ENCODE peak calls at places on chromosomes 3 and 15, in six cellular contexts. Z is GM12878, K is H1, S is HepG2, N is K562, A is GM12891. Q is an unnamed sample.

GRCh38 chr15:40929730-40930429 is 740 bp downstream of the DLL4 start:
- DNase-seq in Z (no peak), K (no peak), S (no peak), N (peak), A (no peak), Q (no peak)

GRCh38 chr15:43383070-43383469 is 12.2 kb downstream of the TUBGCP4 start:
- DNase-seq in Z (no peak), K (no peak), S (no peak), N (no peak), A (no peak), Q (no peak)

GRCh38 chr3:132822837-132823236 is 100.6 kb upstream of the NPHP3 start:
- DNase-seq in Z (no peak), K (no peak), S (no peak), N (no peak), A (no peak), Q (no peak)

GRCh38 chr3:57864853-57865252 is 108.7 kb downstream of the SLMAP start:
- DNase-seq in Z (no peak), K (no peak), S (no peak), N (no peak), A (no peak), Q (no peak)

GRCh38 chr3:152127058-152127457 is 141.7 kb upstream of the MBNL1 start:
- DNase-seq in Z (peak), K (no peak), S (no peak), N (no peak), A (peak), Q (peak)

GRCh38 chr3:45946307-45946706 is 3.0 kb downstream of the CXCR6 start:
- DNase-seq in Z (no peak), K (no peak), S (no peak), N (no peak), A (no peak), Q (no peak)

GRCh38 chr15:22873204-22873701 is 34.8 kb downstream of the NIPA2 start:
- DNase-seq in Z (no peak), K (no peak), S (no peak), N (no peak), A (no peak), Q (no peak)

GRCh38 chr3:54065551-54065950 is 56.8 kb upstream of the CACNA2D3 start:
- DNase-seq in Z (no peak), K (no peak), S (no peak), N (no peak), A (no peak), Q (no peak)

GRCh38 chr15:32718822-32719716 is 1.3 kb downstream of the GREM1 start:
- DNase-seq in Z (no peak), K (no peak), S (no peak), N (no peak), A (no peak), Q (no peak)

DNA sequence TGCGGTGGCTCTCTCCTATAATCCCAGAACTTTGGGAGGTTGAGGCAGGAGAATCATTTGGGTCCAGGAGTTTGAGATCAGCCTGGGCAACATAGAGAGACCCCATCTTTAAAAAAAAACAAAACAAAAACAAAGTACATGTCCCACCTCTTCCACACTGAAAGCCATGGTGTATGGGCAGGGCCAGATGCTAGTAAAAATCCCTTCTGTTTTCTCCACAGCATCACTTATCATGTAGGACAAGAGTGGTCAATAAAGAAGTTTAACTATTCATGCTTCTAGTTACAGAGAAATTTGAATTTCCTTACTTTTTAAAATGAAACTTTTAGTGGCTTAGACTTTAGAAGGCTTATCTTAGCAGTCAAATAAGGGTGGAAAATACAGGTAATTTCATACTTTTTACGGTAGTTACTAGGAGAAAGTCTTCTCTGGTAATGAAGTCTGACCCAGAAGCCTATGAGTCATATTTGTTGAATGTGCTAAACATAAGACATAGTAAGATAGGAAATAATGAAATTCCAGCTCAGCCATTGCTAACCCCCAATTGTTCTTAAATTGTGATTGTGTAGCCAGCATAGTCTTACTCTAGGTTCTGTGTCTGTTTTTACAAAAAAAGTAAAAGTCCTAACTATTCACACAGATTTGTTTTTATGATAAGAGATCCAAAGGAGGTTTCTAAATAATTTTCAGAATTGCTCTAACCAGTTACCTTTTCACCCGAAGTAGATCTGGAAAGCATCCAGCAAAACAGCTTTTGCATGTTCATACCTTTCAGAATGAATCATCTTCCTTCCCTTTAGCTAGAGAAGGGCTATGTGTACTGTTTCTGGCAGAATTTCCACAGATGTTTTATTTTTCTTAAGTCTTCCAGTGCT is 16.4 kb upstream of the ZNF609 start:
- DNase-seq in Z (no peak), K (no peak), S (peak), N (peak), A (no peak), Q (no peak)
- TF ChIP-seq POLR2A in Z (no peak), K (no peak), S (no peak), N (no peak), A (no peak), Q (no peak)

DNA sequence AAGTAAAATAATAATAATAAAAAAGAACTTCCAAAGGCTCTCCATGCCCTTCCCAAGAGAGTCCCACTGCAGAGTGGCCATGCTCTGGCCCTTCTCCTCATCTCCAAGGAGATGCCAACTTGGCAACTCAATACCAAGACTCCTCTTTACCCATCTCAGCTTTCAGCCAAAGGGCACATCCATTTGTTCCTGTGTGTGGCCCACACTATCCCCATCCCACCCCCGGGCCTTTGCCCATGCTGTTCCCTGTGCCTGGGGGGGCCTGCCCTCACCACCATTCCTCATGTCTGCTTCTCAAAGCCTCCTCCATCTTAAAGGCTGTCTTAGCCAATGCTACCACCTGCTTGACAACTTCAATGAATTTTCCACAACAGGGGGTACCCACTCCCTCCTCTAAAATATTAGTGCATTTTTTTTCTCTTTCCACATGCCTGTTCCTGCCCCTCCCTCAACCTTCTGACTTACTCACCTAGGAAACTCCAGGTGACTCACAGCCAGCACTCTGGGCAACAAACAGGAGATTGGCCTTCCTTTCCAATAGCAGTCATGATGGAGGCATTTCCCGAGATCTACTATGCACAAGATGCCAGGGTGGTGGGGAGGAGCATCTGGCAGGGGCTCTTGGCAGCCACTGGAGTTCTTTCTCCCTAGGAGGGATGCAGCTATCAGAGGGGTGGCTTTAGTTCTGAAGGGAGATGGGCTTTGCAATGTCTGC is 109.4 kb upstream of the SMAD3 start:
- DNase-seq in Z (no peak), K (no peak), S (no peak), N (no peak), A (no peak), Q (no peak)
- TF ChIP-seq TAF1 in Z (no peak), K (no peak), S (no peak), N (no peak), A (no peak), Q (no peak)

DNA sequence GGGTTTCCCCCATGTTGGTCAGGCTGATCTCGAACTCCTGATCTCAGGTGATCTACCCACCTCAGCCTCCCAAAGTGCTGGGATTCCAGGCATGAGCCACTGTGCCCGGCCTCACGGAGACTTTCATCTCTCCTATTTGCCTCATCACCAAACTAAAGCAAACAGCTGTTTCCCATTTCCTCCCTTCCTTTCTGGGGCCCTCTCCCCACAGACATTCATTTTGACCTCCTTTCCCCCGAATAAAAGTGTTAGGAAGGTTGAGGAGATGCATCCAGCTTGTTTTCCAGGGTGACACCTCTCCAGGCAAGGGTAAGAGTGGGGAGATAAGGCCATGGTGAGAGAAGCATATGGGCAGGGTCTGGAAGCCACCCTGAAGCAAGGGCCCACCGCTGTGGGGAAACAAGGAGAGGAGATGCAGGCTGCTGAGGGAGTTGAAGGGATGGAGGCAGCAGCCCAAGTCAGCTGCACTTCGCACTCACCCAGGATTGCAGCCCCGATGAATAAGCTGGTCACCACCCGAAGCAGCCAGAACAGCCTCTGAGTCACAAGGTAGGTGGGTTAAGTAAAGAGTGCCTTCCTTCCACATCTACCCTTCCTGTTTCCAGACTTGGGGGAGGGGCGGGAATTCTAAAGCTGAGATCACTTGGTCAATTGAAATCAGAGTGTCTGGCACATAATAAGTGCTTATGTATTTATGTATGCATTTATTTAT is 7.7 kb downstream of the DUOXA2 start:
- DNase-seq in Z (no peak), K (no peak), S (peak), N (no peak), A (no peak), Q (no peak)
- TF ChIP-seq POLR2AphosphoS5 in Z (no peak), K (no peak), S (no peak), N (no peak), A (no peak), Q (no peak)

GRCh38 chr3:12990781-12991480 is 82.3 kb downstream of the IQSEC1 start:
- DNase-seq in Z (no peak), K (no peak), S (no peak), N (no peak), A (no peak), Q (no peak)

GRCh38 chr3:12993022-12993622 is 80.1 kb downstream of the IQSEC1 start:
- DNase-seq in Z (no peak), K (peak), S (peak), N (peak), A (no peak), Q (no peak)

GRCh38 chr3:12991481-12991837 is 81.8 kb downstream of the IQSEC1 start:
- DNase-seq in Z (no peak), K (no peak), S (no peak), N (no peak), A (no peak), Q (no peak)

GRCh38 chr3:12992629-12993021 is 80.6 kb downstream of the IQSEC1 start:
- DNase-seq in Z (no peak), K (no peak), S (peak), N (no peak), A (no peak), Q (no peak)

GRCh38 chr3:12991861-12992281 is 81.4 kb downstream of the IQSEC1 start:
- DNase-seq in Z (no peak), K (no peak), S (peak), N (no peak), A (no peak), Q (no peak)
- TF ChIP-seq POLR2A in Z (no peak), K (no peak), S (no peak), N (no peak), A (no peak), Q (no peak)

DNA sequence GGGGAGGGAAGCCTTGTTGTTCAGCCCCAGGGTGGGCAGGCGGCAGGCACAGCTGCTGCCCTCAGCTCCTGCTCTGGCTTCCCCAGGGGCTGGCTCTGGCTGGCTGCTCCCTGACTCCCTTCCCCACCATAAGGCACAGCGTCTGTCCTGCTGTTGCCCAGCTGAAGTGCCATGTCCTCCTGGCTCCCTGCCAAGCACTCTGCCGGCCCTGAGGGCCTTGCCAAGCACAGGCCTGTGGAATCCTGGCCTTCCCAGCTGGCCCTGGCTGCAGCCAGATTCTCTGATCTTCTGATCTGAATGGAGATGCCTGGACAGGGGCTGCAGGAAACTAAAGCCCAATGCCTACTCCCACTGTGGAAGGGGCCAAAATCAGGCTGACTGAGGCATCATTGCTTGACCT is 1.1 kb downstream of the IQCF6 start:
- DNase-seq in Z (no peak), K (no peak), S (no peak), N (no peak), A (no peak), Q (no peak)
- TF ChIP-seq TAF1 in Z (no peak), K (no peak), S (no peak), N (no peak), A (no peak), Q (no peak)

DNA sequence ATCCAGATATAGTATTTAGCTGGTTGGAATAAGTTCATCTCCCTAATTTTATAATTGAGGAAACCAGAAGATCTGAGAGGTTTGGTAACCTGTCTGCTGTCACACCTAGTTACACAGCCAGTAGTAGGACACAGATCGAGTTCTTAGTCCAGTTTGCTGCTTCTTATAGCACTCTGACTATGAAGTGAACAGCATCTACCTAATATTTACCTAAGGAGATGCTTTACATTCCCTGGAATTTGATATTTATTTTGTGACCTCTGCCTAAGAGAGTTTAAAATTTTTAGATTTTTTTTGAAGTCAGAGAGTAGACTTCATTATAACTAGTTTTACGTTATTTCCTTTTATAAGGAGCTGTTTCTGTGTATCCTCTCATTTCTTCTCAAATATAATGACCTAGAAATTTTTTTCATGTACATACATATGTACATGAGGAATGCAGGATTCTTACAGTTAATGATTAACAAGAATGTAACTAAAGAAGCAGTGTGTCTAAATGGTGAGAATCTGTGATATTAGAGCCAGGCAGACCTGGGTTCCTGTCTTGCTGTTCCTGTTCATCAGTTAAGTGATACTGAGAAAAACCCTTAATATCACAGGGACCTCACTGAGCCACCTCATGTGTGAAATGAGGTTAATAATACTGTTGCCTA is 4.3 kb downstream of the ARHGEF26 start:
- DNase-seq in Z (no peak), K (no peak), S (peak), N (no peak), A (no peak), Q (no peak)
- TF ChIP-seq POLR2AphosphoS5 in Z (no peak), K (no peak), S (no peak), N (no peak), A (no peak), Q (no peak)

Q was measured in GM12892.